ENCODE peak calls at places on chromosomes 11 and 22, in nine cellular contexts. M is stimulated activated CD8-positive, alpha-beta memory T cell treated with anti-CD3 and anti-CD28 coated beads, Interleukin-15, amount 100 ng/mL, for 24 hours; C is GM18507; T is stimulated activated CD4-positive, alpha-beta T cell treated with anti-CD3 and anti-CD28 coated beads, Interleukin-1b, Interleukin-23, amount 100 ng/mL, for 4 hours; O is GM06990; S is activated CD4-positive, alpha-beta T cell treated with anti-CD3 and anti-CD28 coated beads, Interleukin-2, amount 50 U/mL, for 24 hours; B is coronary artery; U is GM04504; N is HS-5. Q is an unnamed sample.

GRCh38 chr11:70436501-70436860 is 38.2 kb downstream of the CTTN start:
- DNase-seq in S (no peak), N (no peak), U (no peak), M (no peak), B (no peak), T (no peak), C (no peak), O (no peak), Q (no peak)

GRCh38 chr22:24486501-24486921 is 8.6 kb upstream of the UPB1 start:
- DNase-seq in N (peak; percentile 68), U (peak; percentile 61), O (no peak), S (peak; percentile 5), M (no peak), T (no peak), B (no peak), C (no peak), Q (peak; percentile 78)

GRCh38 chr11:113345978-113346377 is 31.6 kb downstream of the TTC12 start:
- DNase-seq in B (no peak), T (no peak), N (no peak), M (no peak), U (no peak), C (no peak), O (no peak), S (no peak), Q (peak; percentile 20)

GRCh38 chr22:45673482-45674175 is 2.0 kb downstream of the ATXN10 start:
- DNase-seq in S (no peak), C (no peak), O (no peak), T (no peak), M (no peak), U (no peak), B (no peak), N (no peak), Q (no peak)

GRCh38 chr11:44309483-44310197 is at the start of gene ALX4:
- DNase-seq in T (no peak), O (no peak), U (no peak), N (no peak), C (no peak), M (no peak), B (no peak), S (no peak), Q (no peak)

GRCh38 chr11:69080361-69080973 is 31.7 kb downstream of the TPCN2 start:
- DNase-seq in N (no peak), M (no peak), S (no peak), U (no peak), T (no peak), C (no peak), B (no peak), O (no peak), Q (peak; percentile 25)

GRCh38 chr11:25910090-25910489 is 421.8 kb upstream of the ANO3 start:
- DNase-seq in C (no peak), O (no peak), T (no peak), B (no peak), U (no peak), M (no peak), N (no peak), S (no peak), Q (no peak)

GRCh38 chr11:123218451-123218850 is 23.4 kb upstream of the CLMP start:
- DNase-seq in S (no peak), O (no peak), C (no peak), U (no peak), M (no peak), N (no peak), T (no peak), B (no peak), Q (peak; percentile 62)

GRCh38 chr11:12282676-12283075 is 94.7 kb upstream of the PARVA start:
- DNase-seq in N (no peak), T (no peak), B (no peak), O (no peak), U (no peak), C (no peak), S (no peak), M (no peak), Q (no peak)

GRCh38 chr11:45922425-45923082 is at the start of gene LARGE2:
- DNase-seq in S (no peak), U (no peak), N (no peak), T (no peak), C (no peak), B (no peak), O (no peak), M (no peak), Q (no peak)

GRCh38 chr11:76918941-76919386 is 58.2 kb downstream of the ACER3 start:
- DNase-seq in N (peak; percentile 16), C (no peak), S (no peak), O (peak; percentile 9), B (no peak), U (peak; percentile 41), T (no peak), M (no peak), Q (peak; percentile 61)

GRCh38 chr22:38203855-38204497 is 2.2 kb downstream of the MAFF start:
- DNase-seq in T (no peak), U (no peak), B (no peak), O (no peak), C (no peak), N (no peak), M (no peak), S (no peak), Q (no peak)

GRCh38 chr22:42994917-42995562 is 19.9 kb downstream of the PACSIN2 start:
- DNase-seq in T (no peak), M (no peak), O (peak; percentile 34), B (peak; percentile 88), C (no peak), U (peak; percentile 82), N (peak; percentile 80), S (no peak), Q (peak; percentile 95)

GRCh38 chr11:57336111-57336666 is 497 bp upstream of the SSRP1 start:
- DNase-seq in M (no peak), S (no peak), B (no peak), T (no peak), U (no peak), O (no peak), C (no peak), N (no peak), Q (peak; percentile 84)

GRCh38 chr11:86787651-86788050 is 12.7 kb upstream of the PRSS23 start:
- DNase-seq in O (no peak), C (no peak), N (no peak), U (no peak), B (no peak), S (no peak), M (no peak), T (no peak), Q (no peak)

GRCh38 chr11:79054636-79055035 is 386.2 kb downstream of the TENM4 start:
- DNase-seq in T (no peak), B (no peak), C (no peak), S (no peak), N (peak; percentile 8), U (no peak), M (no peak), O (no peak), Q (peak; percentile 72)

GRCh38 chr11:76208829-76209670 is 2.7 kb upstream of the WNT11 start:
- DNase-seq in M (peak; percentile 71), B (peak; percentile 87), C (peak; percentile 54), N (no peak), O (peak; percentile 70), S (peak; percentile 54), U (no peak), T (peak; percentile 78), Q (peak; percentile 17)

GRCh38 chr11:129191649-129192048 is 476 bp downstream of the ARHGAP32 start:
- DNase-seq in C (no peak), N (no peak), S (no peak), M (no peak), T (no peak), B (no peak), U (no peak), O (no peak), Q (no peak)

GRCh38 chr11:13336246-13336873 is 58.8 kb downstream of the BMAL1 start:
- DNase-seq in M (no peak), C (no peak), S (no peak), T (no peak), O (no peak), N (no peak), U (no peak), B (no peak), Q (no peak)

GRCh38 chr22:24474221-24474620 is 20.9 kb upstream of the UPB1 start:
- DNase-seq in T (no peak), S (no peak), C (no peak), O (no peak), M (no peak), U (peak; percentile 74), B (no peak), N (peak; percentile 89), Q (peak; percentile 89)

Q was measured in amniotic epithelial cell.